ENCODE peak calls at places on chromosomes 3 and 15, in eight cellular contexts. J is stomach, B is left ventricle myocardium inferior, I is upper lobe of left lung, Y is tibial nerve, Z is Peyer's patch, W is K562, S is H1. V is an unnamed sample.
A peak's percentile ranks its signal among the peaks of the same experiment; 100 is the strongest.

GRCh38 chr3:12895391-12896205 is 54.2 kb upstream of the RPL32 start:
- DNase-seq in J (no peak), B (no peak), I (no peak), Y (no peak), Z (no peak), W (no peak), S (no peak), V (no peak)

GRCh38 chr15:75786564-75786925 is 56.7 kb upstream of the UBE2Q2 start:
- DNase-seq in J (no peak), B (no peak), I (no peak), Y (no peak), Z (no peak), W (no peak), S (no peak), V (no peak)

GRCh38 chr15:22866066-22866465 is 27.6 kb downstream of the NIPA2 start:
- DNase-seq in J (no peak), B (no peak), I (no peak), Y (no peak), Z (no peak), W (no peak), S (no peak), V (no peak)

GRCh38 chr3:36965440-36965839 is 20.6 kb upstream of the TRANK1 start:
- DNase-seq in J (no peak), B (no peak), I (peak; percentile 75), Y (no peak), Z (no peak), W (no peak), S (no peak), V (no peak)

GRCh38 chr15:89665449-89666146 is 10.3 kb upstream of the KIF7 start:
- DNase-seq in J (peak; percentile 57), B (peak; percentile 70), I (peak; percentile 46), Y (no peak), Z (peak; percentile 66), W (no peak), S (peak; percentile 79), V (no peak)

GRCh38 chr3:65485826-65486592 is 552.7 kb downstream of the MAGI1 start:
- DNase-seq in J (no peak), B (no peak), I (no peak), Y (no peak), Z (no peak), W (no peak), S (no peak), V (no peak)

GRCh38 chr3:64691051-64691450 is 3.3 kb upstream of the ADAMTS9 start:
- DNase-seq in J (no peak), B (no peak), I (peak; percentile 22), Y (no peak), Z (no peak), W (no peak), S (no peak), V (no peak)

GRCh38 chr3:108524547-108524946 is 14.2 kb upstream of the MYH15 start:
- DNase-seq in J (no peak), B (no peak), I (no peak), Y (no peak), Z (no peak), W (no peak), S (no peak), V (no peak)

GRCh38 chr3:23712656-23713559 is 92.8 kb upstream of the UBE2E1 start:
- DNase-seq in J (no peak), B (peak; percentile 27), I (peak; percentile 68), Y (peak; percentile 23), Z (no peak), W (peak; percentile 19), S (peak; percentile 68), V (no peak)

GRCh38 chr15:65867244-65867643 is 2.0 kb upstream of the RAB11A start:
- DNase-seq in J (no peak), B (no peak), I (no peak), Y (no peak), Z (no peak), W (no peak), S (no peak), V (no peak)

GRCh38 chr15:33311312-33311971 is 675 bp downstream of the RYR3 start:
- DNase-seq in J (no peak), B (no peak), I (no peak), Y (no peak), Z (no peak), W (no peak), S (peak; percentile 70), V (no peak)

GRCh38 chr3:63364495-63364894 is 86.4 kb downstream of the SYNPR start:
- DNase-seq in J (no peak), B (no peak), I (no peak), Y (no peak), Z (no peak), W (no peak), S (no peak), V (no peak)

GRCh38 chr3:172915911-172916514 is 165.5 kb downstream of the ECT2 start:
- DNase-seq in J (no peak), B (no peak), I (no peak), Y (no peak), Z (no peak), W (no peak), S (no peak), V (no peak)

GRCh38 chr3:179981646-179982045 is 55.1 kb downstream of the PEX5L start:
- DNase-seq in J (no peak), B (no peak), I (no peak), Y (no peak), Z (no peak), W (no peak), S (no peak), V (no peak)

GRCh38 chr15:60479361-60479684 is 381 bp upstream of the ICE2 start:
- DNase-seq in J (no peak), B (no peak), I (no peak), Y (no peak), Z (no peak), W (no peak), S (no peak), V (no peak)

GRCh38 chr3:149188494-149188893 is 33.1 kb downstream of the CP start:
- DNase-seq in J (no peak), B (no peak), I (no peak), Y (no peak), Z (no peak), W (no peak), S (no peak), V (no peak)

GRCh38 chr15:74978503-74978902 is 16.9 kb upstream of the SCAMP5 start:
- DNase-seq in J (no peak), B (no peak), I (no peak), Y (no peak), Z (no peak), W (no peak), S (no peak), V (peak; percentile 48)

GRCh38 chr15:65829150-65829764 is 37.2 kb upstream of the DENND4A start:
- DNase-seq in J (no peak), B (no peak), I (no peak), Y (no peak), Z (peak; percentile 49), W (peak; percentile 52), S (no peak), V (no peak)

GRCh38 chr3:38348903-38349302 is 2.3 kb downstream of the XYLB start:
- DNase-seq in J (no peak), B (no peak), I (peak; percentile 54), Y (no peak), Z (no peak), W (no peak), S (peak; percentile 2), V (no peak)

DNA sequence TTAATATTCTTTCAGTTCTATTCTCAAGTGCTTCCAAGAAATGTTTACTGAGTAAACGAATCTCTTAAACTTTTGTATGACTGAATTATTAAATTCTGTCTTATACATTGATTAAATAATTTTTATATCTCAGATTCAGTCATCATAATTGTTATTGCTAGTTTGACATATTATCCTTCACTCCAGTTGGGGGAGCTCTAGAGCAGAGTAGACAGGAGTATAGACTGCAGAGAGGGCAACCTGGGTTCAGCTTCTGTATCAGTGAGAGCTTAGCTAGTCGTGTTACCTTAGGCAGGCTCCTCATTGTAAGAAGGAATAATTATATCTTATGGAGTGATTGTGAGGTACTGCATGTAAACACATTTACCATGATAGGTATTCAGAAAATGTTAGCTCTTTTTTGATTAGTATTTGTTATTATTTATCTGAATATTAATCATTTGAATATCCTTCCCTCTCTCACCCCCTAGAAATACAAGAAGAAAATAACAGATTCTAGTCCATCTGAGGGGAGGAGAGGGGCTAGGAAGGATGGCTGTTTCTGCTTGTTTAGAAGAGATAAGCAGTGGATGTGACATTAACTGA is 31.0 kb upstream of the ZCWPW2 start:
- DNase-seq in J (no peak), B (no peak), I (peak; percentile 21), Y (no peak), Z (no peak), W (peak; percentile 73), S (no peak), V (no peak)
- TF ChIP-seq CTCF in J (no peak), B (peak; percentile 62), I (peak; percentile 32), Y (peak; percentile 34), Z (peak; percentile 63), W (peak; percentile 66), S (no peak), V (peak; percentile 71)

DNA sequence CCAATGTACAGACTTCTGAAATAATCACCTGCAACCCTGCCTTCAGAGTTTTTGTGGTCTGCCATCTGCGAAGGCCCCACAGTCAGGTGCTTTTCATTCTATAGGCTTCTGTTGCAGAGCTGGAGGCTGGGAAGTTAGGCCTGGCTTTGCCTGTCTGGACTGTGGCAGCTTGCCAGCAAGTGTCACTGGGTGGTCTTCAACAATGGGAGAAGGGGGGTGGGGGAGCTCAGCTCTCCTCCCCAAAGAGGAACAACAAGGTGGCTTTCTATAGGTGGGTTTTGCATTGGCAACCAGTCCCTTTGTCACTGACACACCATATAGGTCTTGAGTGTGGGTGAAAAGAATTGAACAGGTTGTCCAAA is 7.3 kb downstream of the BOC start:
- DNase-seq in J (no peak), B (no peak), I (no peak), Y (no peak), Z (no peak), W (no peak), S (no peak), V (no peak)
- H3K27ac ChIP-seq in J (no peak overlapping the region), B (no peak overlapping the region), I (no peak overlapping the region), Y (no peak overlapping the region), Z (no peak overlapping the region), W (no peak overlapping the region), S (no peak overlapping the region), V (no peak overlapping the region)

DNA sequence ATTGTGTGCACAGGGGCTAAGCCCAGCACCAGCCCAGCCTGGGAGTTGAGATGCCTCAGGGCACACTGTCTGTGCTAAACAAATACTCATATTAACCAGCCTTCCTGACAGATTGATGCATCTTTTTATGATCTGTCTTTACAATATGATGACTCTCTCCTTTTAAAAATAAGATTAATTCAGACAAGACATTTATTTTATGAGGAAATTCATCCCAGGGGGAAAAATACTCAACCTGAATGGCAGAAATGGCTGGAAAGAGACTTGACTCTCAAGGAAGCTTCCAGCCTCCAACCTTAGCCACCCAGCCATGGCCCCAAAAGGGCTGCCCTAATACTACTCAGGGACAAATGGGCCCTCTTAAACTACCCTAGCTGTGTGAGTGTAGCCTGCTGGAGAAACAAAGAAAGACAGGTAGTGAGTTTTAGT is 46.9 kb downstream of the NOX5 start:
- DNase-seq in J (no peak), B (no peak), I (no peak), Y (no peak), Z (no peak), W (no peak), S (no peak), V (no peak)
- TF ChIP-seq CTCF in J (no peak), B (no peak), I (no peak), Y (no peak), Z (peak; percentile 21), W (no peak), S (no peak), V (no peak)

DNA sequence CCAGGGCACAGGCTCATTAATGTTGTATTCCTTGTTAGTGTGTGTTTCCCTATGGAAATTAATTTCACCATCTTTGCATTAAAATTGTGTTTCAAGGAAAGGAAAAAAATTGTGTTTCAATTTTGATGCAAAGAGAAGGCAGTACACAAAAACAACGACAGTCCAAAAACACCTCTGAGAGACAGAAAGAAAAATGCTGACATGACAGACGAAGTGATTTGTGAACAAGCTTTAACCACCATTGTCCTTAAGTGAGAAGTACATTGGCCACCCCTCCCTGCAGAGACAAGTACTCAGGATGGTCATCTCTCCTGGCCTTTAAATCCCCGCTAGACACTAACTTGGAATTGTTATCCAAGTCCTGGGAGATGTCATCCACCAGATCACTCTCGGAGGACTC is 50.2 kb upstream of the MTMR10 start:
- DNase-seq in J (no peak), B (no peak), I (no peak), Y (no peak), Z (no peak), W (no peak), S (no peak), V (no peak)
- H3K27ac ChIP-seq in J (no peak overlapping the region), B (no peak overlapping the region), I (no peak overlapping the region), Y (no peak overlapping the region), Z (no peak overlapping the region), W (no peak overlapping the region), S (no peak overlapping the region), V (no peak overlapping the region)

V was measured in CD4-positive, alpha-beta T cell.